ENCODE peak calls at places on chromosomes 11 and 22, in nine cellular contexts. P is astrocyte of the cerebellum, D is brain microvascular endothelial cell, V is thyroid gland, K is ovary, O is fibroblast of mammary gland, R is AG10803, Q is right lobe of liver, J is nephron progenitor cell. X is an unnamed sample.

GRCh38 chr22:38850941-38851849 is 7.4 kb upstream of the NPTXR start:
- DNase-seq in R (peak), O (peak), D (peak), J (no peak), V (no peak), Q (no peak), K (no peak), P (peak), X (no peak)

GRCh38 chr22:24061124-24061684 is 50.1 kb downstream of the CABIN1 start:
- DNase-seq in D (no peak), P (no peak), J (no peak), K (no peak), Q (no peak), O (peak), R (no peak), V (no peak), X (no peak)

GRCh38 chr22:43854151-43854785 is 8.0 kb downstream of the SULT4A1 start:
- DNase-seq in V (no peak), K (no peak), O (no peak), P (no peak), Q (no peak), J (no peak), D (no peak), R (no peak), X (no peak)

GRCh38 chr22:44676441-44677298 is 25.3 kb upstream of the PRR5 start:
- DNase-seq in P (no peak), O (no peak), Q (no peak), R (no peak), J (no peak), D (no peak), K (no peak), V (no peak), X (no peak)

GRCh38 chr11:20566591-20567434 is 32.6 kb upstream of the SLC6A5 start:
- DNase-seq in P (no peak), Q (no peak), R (no peak), O (no peak), V (no peak), J (no peak), D (no peak), K (no peak), X (no peak)

GRCh38 chr22:44587004-44587793 is 89.2 kb upstream of the RTL6 start:
- DNase-seq in J (peak), K (no peak), V (no peak), R (peak), Q (no peak), P (peak), O (no peak), D (no peak), X (peak)

GRCh38 chr22:31055322-31056159 is 25.6 kb upstream of the SMTN start:
- DNase-seq in V (peak), O (peak), P (peak), D (peak), J (peak), R (peak), Q (peak), K (peak), X (no peak)

GRCh38 chr11:92340839-92341238 is 116.2 kb downstream of the FAT3 start:
- DNase-seq in R (peak), D (peak), P (no peak), K (no peak), J (no peak), Q (no peak), V (no peak), O (peak), X (no peak)

GRCh38 chr22:50376064-50376747 is 33.1 kb downstream of the PPP6R2 start:
- DNase-seq in P (no peak), V (peak), Q (no peak), D (no peak), O (no peak), J (no peak), R (no peak), K (no peak), X (no peak)

GRCh38 chr11:123030517-123030916 is 31.4 kb downstream of the HSPA8 start:
- DNase-seq in R (no peak), D (no peak), O (no peak), V (no peak), K (no peak), J (no peak), P (no peak), Q (no peak), X (no peak)

GRCh38 chr11:123033895-123034294 is 28.0 kb downstream of the HSPA8 start:
- DNase-seq in P (no peak), D (no peak), R (no peak), K (no peak), V (no peak), J (no peak), O (peak), Q (no peak), X (no peak)

GRCh38 chr11:123035831-123036230 is 26.1 kb downstream of the HSPA8 start:
- DNase-seq in O (no peak), D (no peak), J (no peak), Q (no peak), K (no peak), V (no peak), R (no peak), P (no peak), X (no peak)

GRCh38 chr11:123034587-123034986 is 27.3 kb downstream of the HSPA8 start:
- DNase-seq in K (no peak), D (no peak), P (no peak), V (no peak), Q (no peak), O (peak), R (no peak), J (no peak), X (no peak)
- TF ChIP-seq CTCF in K (no peak), D (no peak), P (no peak), V (no peak), Q (no peak), O (no peak), R (no peak), J (no peak), X (no peak)

DNA sequence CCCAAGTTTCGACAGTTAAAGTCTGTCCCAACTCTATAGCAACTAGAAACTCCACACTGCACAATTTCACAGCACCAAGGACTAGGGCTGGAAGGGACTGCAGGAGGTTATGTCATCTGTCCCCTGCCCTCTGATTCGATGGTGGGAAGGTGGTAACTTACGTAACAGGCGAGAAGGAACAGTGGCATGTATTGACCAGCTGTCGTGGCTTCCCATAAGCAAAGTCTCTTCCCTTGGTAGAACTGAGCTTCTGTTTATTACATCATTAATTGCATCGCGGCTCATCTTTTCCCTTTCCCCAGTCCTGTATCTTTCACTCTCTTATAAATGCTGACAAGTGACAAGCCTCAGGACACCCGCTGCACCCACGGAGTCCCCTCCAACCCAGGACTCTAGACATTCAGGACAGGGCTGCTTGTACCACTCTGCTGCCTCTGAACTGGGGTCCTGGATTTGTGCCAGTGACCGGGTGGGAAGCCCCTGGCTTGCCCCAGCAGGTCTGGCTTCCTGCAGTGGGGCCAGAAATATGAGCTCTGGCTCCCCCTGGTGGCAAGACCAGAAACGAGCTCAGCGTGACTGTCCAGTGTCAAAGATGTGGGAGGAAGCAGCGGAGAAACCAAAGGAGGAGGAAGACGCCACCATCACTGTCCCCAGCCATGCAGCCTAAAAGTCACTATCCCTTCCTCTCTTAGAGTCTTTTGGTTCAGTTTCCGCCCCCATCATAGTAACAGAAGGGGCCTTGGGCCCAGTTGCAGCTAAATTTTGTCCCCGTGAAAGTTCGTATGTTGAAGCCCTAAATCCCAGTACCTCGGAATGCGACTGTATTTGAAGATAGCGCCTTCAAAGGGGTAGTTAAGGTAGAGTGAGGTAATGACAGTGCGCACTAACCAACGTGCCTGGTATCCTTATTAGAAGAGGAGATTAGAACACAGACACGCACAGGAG is 84.5 kb downstream of the ISX start:
- DNase-seq in V (peak), O (peak), D (peak), Q (peak), P (no peak), K (peak), J (peak), R (peak), X (no peak)
- TF ChIP-seq CTCF in V (peak), O (peak), D (peak), Q (peak), P (peak), K (no peak), J (peak), R (peak), X (peak)

GRCh38 chr11:70470127-70470526 is 71.8 kb downstream of the CTTN start:
- DNase-seq in Q (no peak), P (no peak), O (peak), D (no peak), K (no peak), V (no peak), R (peak), J (no peak), X (no peak)

GRCh38 chr11:70468256-70469230 is 70.2 kb downstream of the CTTN start:
- DNase-seq in P (no peak), Q (no peak), R (no peak), V (no peak), D (no peak), J (no peak), K (no peak), O (no peak), X (no peak)

GRCh38 chr11:70473186-70473872 is 75.0 kb downstream of the CTTN start:
- DNase-seq in R (no peak), V (no peak), J (no peak), Q (no peak), P (no peak), D (no peak), K (no peak), O (no peak), X (no peak)

GRCh38 chr11:70472240-70472639 is 73.9 kb downstream of the CTTN start:
- DNase-seq in Q (no peak), K (no peak), R (no peak), D (no peak), J (no peak), V (no peak), P (no peak), O (no peak), X (no peak)

DNA sequence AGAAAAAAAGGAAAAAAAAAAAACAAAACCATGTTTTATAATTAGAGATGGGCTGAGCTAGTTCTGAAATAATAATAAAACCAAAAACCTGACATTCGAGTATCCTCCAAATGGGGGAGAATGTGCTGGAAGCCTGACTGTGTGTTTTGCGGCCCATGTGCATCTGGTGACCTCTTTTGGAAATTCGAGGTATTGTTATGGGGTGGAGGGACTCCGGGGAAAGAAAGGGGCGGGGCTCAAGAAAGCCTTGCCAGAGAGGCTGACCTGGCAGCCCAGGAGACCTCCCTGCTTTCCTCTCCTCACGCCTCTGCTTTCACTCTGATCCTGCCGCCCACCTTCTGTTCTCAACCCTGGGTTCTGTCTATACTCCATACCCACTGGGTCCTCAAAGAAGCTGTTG is 72.9 kb downstream of the CTTN start:
- DNase-seq in J (peak), D (peak), R (no peak), V (no peak), O (peak), K (peak), P (no peak), Q (no peak), X (no peak)
- TF ChIP-seq CTCF in J (peak), D (peak), R (peak), V (no peak), O (peak), K (no peak), P (no peak), Q (no peak), X (peak)

GRCh38 chr22:37182949-37183245 is 5.2 kb downstream of the C1QTNF6 start:
- DNase-seq in R (no peak), J (no peak), K (no peak), D (no peak), V (no peak), O (no peak), Q (peak), P (no peak), X (peak)
- TF ChIP-seq CTCF in R (no peak), J (no peak), K (no peak), D (no peak), V (no peak), O (no peak), Q (no peak), P (no peak), X (no peak)

DNA sequence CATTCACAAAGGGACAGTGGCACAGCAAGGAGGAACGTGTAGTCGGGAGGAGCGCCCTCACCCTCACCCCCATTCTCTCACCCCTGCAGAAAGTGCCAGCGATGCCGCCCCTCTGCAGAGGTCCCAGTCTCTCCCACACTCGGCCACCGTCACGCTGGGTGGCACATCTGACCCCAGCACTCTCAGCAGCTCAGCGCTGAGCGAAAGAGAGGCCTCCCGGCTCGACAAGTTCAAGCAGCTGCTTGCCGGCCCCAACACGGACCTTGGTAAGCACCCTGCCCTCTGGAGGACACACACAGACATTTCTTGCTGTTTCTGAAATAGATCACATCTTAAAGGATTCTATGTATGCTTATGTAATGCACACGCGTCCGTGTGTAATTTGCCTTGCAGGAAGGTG is 34.9 kb downstream of the TBC1D22A start:
- DNase-seq in P (no peak), V (no peak), D (peak), O (peak), R (peak), J (no peak), K (no peak), Q (no peak), X (no peak)
- TF ChIP-seq CTCF in P (peak), V (no peak), D (peak), O (peak), R (peak), J (peak), K (no peak), Q (peak), X (no peak)

GRCh38 chr11:73315288-73316020 is 7.4 kb downstream of the ARHGEF17 start:
- DNase-seq in Q (no peak), J (no peak), O (no peak), V (no peak), P (no peak), D (no peak), K (no peak), R (no peak), X (no peak)

GRCh38 chr11:73316422-73316821 is 8.3 kb downstream of the ARHGEF17 start:
- DNase-seq in J (no peak), R (no peak), Q (no peak), P (no peak), D (no peak), O (no peak), K (no peak), V (no peak), X (no peak)

GRCh38 chr11:73312806-73313403 is 4.8 kb downstream of the ARHGEF17 start:
- DNase-seq in P (no peak), J (no peak), Q (no peak), R (peak), K (no peak), O (peak), V (no peak), D (peak), X (no peak)

GRCh38 chr11:73313652-73314051 is 5.6 kb downstream of the ARHGEF17 start:
- DNase-seq in V (no peak), J (no peak), O (no peak), P (no peak), K (no peak), Q (no peak), R (no peak), D (no peak), X (no peak)

DNA sequence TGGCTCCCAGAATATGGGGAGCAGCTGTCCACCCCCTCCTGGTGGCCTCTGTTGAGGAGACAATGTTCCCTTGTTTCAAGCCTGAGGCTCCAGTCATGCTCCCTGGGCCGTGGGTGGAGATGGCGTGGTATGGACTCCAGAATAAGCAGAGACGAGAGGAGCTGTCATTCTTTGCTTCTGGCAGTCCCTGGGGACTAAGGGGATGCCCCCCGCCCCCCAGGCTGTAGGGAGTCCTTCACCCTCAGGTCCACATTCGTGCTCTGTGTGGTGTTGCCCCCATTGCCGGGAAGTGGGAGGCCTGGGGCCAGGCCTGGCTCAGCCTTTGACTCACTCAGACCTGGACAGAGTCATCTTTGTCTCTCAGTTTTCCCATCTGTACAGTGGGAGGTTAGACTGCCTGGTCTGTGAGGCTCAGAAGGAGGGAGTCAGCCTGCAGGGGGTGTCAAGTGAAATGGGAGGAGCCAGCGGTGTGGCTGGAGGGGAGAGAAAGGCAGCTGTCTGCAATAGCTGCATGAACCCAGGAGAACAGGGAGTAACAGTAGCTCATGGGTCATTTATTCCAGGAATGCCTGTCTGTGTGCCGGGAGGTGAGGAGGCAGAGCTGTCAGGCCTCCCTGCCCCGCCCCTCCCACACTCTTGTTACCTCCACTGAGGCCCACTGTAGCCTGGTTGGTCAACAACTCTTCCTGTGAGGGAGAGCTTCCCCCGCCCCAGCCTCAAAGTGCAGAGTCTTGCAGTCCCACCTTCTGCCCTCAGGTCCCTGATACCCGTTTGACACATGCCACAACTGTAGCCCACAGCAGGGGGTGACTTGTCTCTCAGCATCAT is 6.3 kb downstream of the ARHGEF17 start:
- DNase-seq in D (peak), R (peak), V (peak), K (no peak), P (no peak), O (peak), Q (no peak), J (peak), X (no peak)
- TF ChIP-seq CTCF in D (peak), R (peak), V (no peak), K (no peak), P (no peak), O (no peak), Q (no peak), J (no peak), X (no peak)

X was measured in CD14-positive monocyte.